ENCODE peak calls at places on chromosomes 4 and X, in eight cellular contexts. One of them, this sample, is unnamed.

GRCh38 chr4:36322921-36323354 is 41.5 kb downstream of the DTHD1 start:
- DNase-seq in upper lobe of left lung: no peak
- DNase-seq in upper lobe of right lung: no peak
- DNase-seq in sigmoid colon: no peak
- DNase-seq in MM.1S: no peak
- DNase-seq in gastrocnemius medialis: no peak
- DNase-seq in CD8-positive, alpha-beta T cell: peak
- DNase-seq in right atrium auricular region: no peak
- DNase-seq in this sample: no peak

GRCh38 chr4:183637461-183637860 is 21.5 kb downstream of the RWDD4 start:
- DNase-seq in upper lobe of right lung: no peak
- DNase-seq in gastrocnemius medialis: no peak
- DNase-seq in CD8-positive, alpha-beta T cell: no peak
- DNase-seq in MM.1S: no peak
- DNase-seq in sigmoid colon: no peak
- DNase-seq in upper lobe of left lung: no peak
- DNase-seq in right atrium auricular region: no peak
- DNase-seq in this sample: no peak

GRCh38 chr4:115110191-115111166 is 2.9 kb downstream of the NDST4 start:
- DNase-seq in sigmoid colon: no peak
- DNase-seq in right atrium auricular region: no peak
- DNase-seq in CD8-positive, alpha-beta T cell: no peak
- DNase-seq in upper lobe of right lung: no peak
- DNase-seq in gastrocnemius medialis: no peak
- DNase-seq in MM.1S: no peak
- DNase-seq in upper lobe of left lung: no peak
- DNase-seq in this sample: no peak

GRCh38 chr4:128517739-128518510 is 230.3 kb upstream of the PGRMC2 start:
- DNase-seq in MM.1S: peak
- DNase-seq in upper lobe of left lung: peak
- DNase-seq in CD8-positive, alpha-beta T cell: no peak
- DNase-seq in right atrium auricular region: peak
- DNase-seq in gastrocnemius medialis: no peak
- DNase-seq in sigmoid colon: peak
- DNase-seq in upper lobe of right lung: no peak
- DNase-seq in this sample: no peak

GRCh38 chrX:150152546-150152945 is 210.6 kb upstream of the MAMLD1 start:
- DNase-seq in sigmoid colon: no peak
- DNase-seq in CD8-positive, alpha-beta T cell: no peak
- DNase-seq in upper lobe of left lung: no peak
- DNase-seq in upper lobe of right lung: no peak
- DNase-seq in right atrium auricular region: no peak
- DNase-seq in MM.1S: no peak
- DNase-seq in gastrocnemius medialis: no peak
- DNase-seq in this sample: no peak

GRCh38 chr4:40594261-40595178 is 35.1 kb downstream of the RBM47 start:
- DNase-seq in MM.1S: no peak
- DNase-seq in sigmoid colon: no peak
- DNase-seq in gastrocnemius medialis: no peak
- DNase-seq in upper lobe of left lung: no peak
- DNase-seq in upper lobe of right lung: no peak
- DNase-seq in right atrium auricular region: no peak
- DNase-seq in CD8-positive, alpha-beta T cell: no peak
- DNase-seq in this sample: no peak

GRCh38 chrX:22121161-22121560 is 89.0 kb downstream of the PHEX start:
- DNase-seq in CD8-positive, alpha-beta T cell: no peak
- DNase-seq in gastrocnemius medialis: no peak
- DNase-seq in MM.1S: no peak
- DNase-seq in sigmoid colon: no peak
- DNase-seq in upper lobe of left lung: no peak
- DNase-seq in upper lobe of right lung: no peak
- DNase-seq in right atrium auricular region: no peak
- DNase-seq in this sample: no peak

GRCh38 chr4:80092088-80092487 is 19.1 kb upstream of the ANTXR2 start:
- DNase-seq in sigmoid colon: no peak
- DNase-seq in gastrocnemius medialis: no peak
- DNase-seq in CD8-positive, alpha-beta T cell: no peak
- DNase-seq in right atrium auricular region: no peak
- DNase-seq in upper lobe of right lung: no peak
- DNase-seq in MM.1S: no peak
- DNase-seq in upper lobe of left lung: no peak
- DNase-seq in this sample: no peak

GRCh38 chr4:83255584-83255983 is 29.0 kb downstream of the COQ2 start:
- DNase-seq in upper lobe of right lung: no peak
- DNase-seq in sigmoid colon: no peak
- DNase-seq in CD8-positive, alpha-beta T cell: no peak
- DNase-seq in gastrocnemius medialis: no peak
- DNase-seq in MM.1S: no peak
- DNase-seq in upper lobe of left lung: no peak
- DNase-seq in right atrium auricular region: no peak
- DNase-seq in this sample: no peak

GRCh38 chr4:13888112-13888511 is 260.6 kb upstream of the BOD1L1 start:
- DNase-seq in CD8-positive, alpha-beta T cell: no peak
- DNase-seq in MM.1S: no peak
- DNase-seq in gastrocnemius medialis: no peak
- DNase-seq in upper lobe of left lung: no peak
- DNase-seq in upper lobe of right lung: no peak
- DNase-seq in right atrium auricular region: no peak
- DNase-seq in sigmoid colon: no peak
- DNase-seq in this sample: no peak

GRCh38 chr4:100042235-100042634 is 92.2 kb upstream of the H2AZ1 start:
- DNase-seq in upper lobe of left lung: no peak
- DNase-seq in right atrium auricular region: no peak
- DNase-seq in MM.1S: no peak
- DNase-seq in sigmoid colon: no peak
- DNase-seq in upper lobe of right lung: no peak
- DNase-seq in gastrocnemius medialis: no peak
- DNase-seq in CD8-positive, alpha-beta T cell: no peak
- DNase-seq in this sample: no peak

GRCh38 chrX:149060921-149061320 is 444.2 kb downstream of the IDS start:
- DNase-seq in MM.1S: no peak
- DNase-seq in gastrocnemius medialis: no peak
- DNase-seq in upper lobe of left lung: no peak
- DNase-seq in sigmoid colon: no peak
- DNase-seq in CD8-positive, alpha-beta T cell: no peak
- DNase-seq in upper lobe of right lung: no peak
- DNase-seq in right atrium auricular region: no peak
- DNase-seq in this sample: no peak

GRCh38 chr4:127001898-127002297 is 630.9 kb upstream of the INTU start:
- DNase-seq in sigmoid colon: no peak
- DNase-seq in CD8-positive, alpha-beta T cell: no peak
- DNase-seq in MM.1S: no peak
- DNase-seq in right atrium auricular region: no peak
- DNase-seq in upper lobe of left lung: no peak
- DNase-seq in upper lobe of right lung: no peak
- DNase-seq in gastrocnemius medialis: no peak
- DNase-seq in this sample: no peak

GRCh38 chrX:154399527-154400368 is 1.6 kb downstream of the RPL10 start:
- DNase-seq in right atrium auricular region: no peak
- DNase-seq in CD8-positive, alpha-beta T cell: no peak
- DNase-seq in gastrocnemius medialis: no peak
- DNase-seq in upper lobe of left lung: no peak
- DNase-seq in sigmoid colon: no peak
- DNase-seq in MM.1S: no peak
- DNase-seq in upper lobe of right lung: no peak
- DNase-seq in this sample: no peak

GRCh38 chr4:1376841-1377605 is 29.2 kb downstream of the NKX1-1 start:
- DNase-seq in gastrocnemius medialis: no peak
- DNase-seq in upper lobe of right lung: peak
- DNase-seq in MM.1S: no peak
- DNase-seq in CD8-positive, alpha-beta T cell: no peak
- DNase-seq in sigmoid colon: peak
- DNase-seq in upper lobe of left lung: no peak
- DNase-seq in right atrium auricular region: no peak
- DNase-seq in this sample: peak

GRCh38 chrX:150476183-150476699 is 92.2 kb upstream of the MTM1 start:
- DNase-seq in upper lobe of left lung: no peak
- DNase-seq in gastrocnemius medialis: no peak
- DNase-seq in MM.1S: no peak
- DNase-seq in upper lobe of right lung: no peak
- DNase-seq in CD8-positive, alpha-beta T cell: no peak
- DNase-seq in right atrium auricular region: no peak
- DNase-seq in sigmoid colon: no peak
- DNase-seq in this sample: no peak

DNA sequence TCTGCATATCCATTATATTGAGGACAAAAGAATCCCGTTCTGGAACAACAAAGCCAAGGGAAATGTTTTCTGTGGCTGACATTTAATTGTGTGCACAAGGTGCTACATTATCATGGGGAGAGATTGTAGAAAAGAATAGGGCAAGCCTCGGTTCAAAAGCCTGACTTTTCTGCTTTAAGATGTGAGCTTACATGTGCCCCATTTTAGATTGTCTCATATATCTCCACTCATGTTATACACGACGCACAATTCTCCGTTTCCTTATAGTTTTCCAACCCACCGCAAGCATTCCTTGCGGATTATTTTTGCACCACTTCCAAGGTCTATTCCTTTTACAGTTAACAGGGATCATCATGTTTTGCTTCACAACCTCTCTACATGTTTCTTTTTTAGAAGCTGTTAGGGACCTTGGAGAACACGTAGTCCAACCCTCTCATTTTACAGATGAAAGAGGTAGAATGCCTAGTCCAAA is 99.6 kb upstream of the MAML3 start:
- DNase-seq in gastrocnemius medialis: no peak
- DNase-seq in MM.1S: no peak
- DNase-seq in upper lobe of right lung: no peak
- DNase-seq in right atrium auricular region: no peak
- DNase-seq in CD8-positive, alpha-beta T cell: no peak
- DNase-seq in upper lobe of left lung: no peak
- DNase-seq in sigmoid colon: no peak
- DNase-seq in this sample: no peak
- TF ChIP-seq CTCF in gastrocnemius medialis: no peak
- TF ChIP-seq CTCF in MM.1S: no peak
- TF ChIP-seq CTCF in upper lobe of right lung: no peak
- TF ChIP-seq CTCF in right atrium auricular region: no peak
- TF ChIP-seq CTCF in CD8-positive, alpha-beta T cell: no peak
- TF ChIP-seq CTCF in upper lobe of left lung: no peak
- TF ChIP-seq CTCF in sigmoid colon: no peak
- TF ChIP-seq CTCF in this sample: no peak

DNA sequence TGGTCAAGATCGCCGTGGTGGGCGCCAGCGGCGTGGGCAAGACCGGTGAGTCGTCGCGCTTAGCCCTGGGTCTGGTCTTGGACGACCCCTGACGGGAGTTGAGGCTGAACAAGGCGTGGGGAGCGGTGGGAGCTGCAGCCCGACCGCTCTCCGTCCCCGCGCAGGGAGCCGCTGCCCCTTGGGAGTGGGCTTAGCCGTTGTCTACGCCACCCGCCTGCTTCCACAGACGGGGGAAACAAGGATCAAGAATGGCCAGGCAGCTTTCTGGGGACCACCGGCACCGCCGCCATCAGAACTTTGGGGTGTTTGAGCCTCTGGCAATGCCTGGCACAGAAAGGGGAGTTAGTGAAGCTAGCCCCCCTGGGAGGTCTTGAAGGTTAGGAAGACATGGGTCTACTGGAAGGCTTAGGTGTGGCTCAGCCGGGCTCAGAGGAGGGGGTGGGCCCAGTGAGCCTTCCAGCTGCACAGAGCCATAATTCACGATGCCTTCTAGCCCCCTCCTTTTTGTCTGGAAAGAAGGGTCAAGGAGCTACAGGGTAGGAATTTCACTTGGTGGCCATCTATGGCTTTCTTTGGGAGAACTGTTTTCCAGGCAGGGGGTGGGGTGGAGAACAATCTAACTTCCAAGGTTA is 604 bp downstream of the RASL11B start:
- DNase-seq in gastrocnemius medialis: no peak
- DNase-seq in MM.1S: no peak
- DNase-seq in CD8-positive, alpha-beta T cell: no peak
- DNase-seq in upper lobe of right lung: no peak
- DNase-seq in right atrium auricular region: no peak
- DNase-seq in sigmoid colon: no peak
- DNase-seq in upper lobe of left lung: no peak
- DNase-seq in this sample: no peak
- H3K4me3 ChIP-seq in gastrocnemius medialis: peak
- H3K4me3 ChIP-seq in MM.1S: peak
- H3K4me3 ChIP-seq in CD8-positive, alpha-beta T cell: peak
- H3K4me3 ChIP-seq in upper lobe of right lung: peak
- H3K4me3 ChIP-seq in right atrium auricular region: peak
- H3K4me3 ChIP-seq in sigmoid colon: peak
- H3K4me3 ChIP-seq in upper lobe of left lung: peak
- H3K4me3 ChIP-seq in this sample: peak

DNA sequence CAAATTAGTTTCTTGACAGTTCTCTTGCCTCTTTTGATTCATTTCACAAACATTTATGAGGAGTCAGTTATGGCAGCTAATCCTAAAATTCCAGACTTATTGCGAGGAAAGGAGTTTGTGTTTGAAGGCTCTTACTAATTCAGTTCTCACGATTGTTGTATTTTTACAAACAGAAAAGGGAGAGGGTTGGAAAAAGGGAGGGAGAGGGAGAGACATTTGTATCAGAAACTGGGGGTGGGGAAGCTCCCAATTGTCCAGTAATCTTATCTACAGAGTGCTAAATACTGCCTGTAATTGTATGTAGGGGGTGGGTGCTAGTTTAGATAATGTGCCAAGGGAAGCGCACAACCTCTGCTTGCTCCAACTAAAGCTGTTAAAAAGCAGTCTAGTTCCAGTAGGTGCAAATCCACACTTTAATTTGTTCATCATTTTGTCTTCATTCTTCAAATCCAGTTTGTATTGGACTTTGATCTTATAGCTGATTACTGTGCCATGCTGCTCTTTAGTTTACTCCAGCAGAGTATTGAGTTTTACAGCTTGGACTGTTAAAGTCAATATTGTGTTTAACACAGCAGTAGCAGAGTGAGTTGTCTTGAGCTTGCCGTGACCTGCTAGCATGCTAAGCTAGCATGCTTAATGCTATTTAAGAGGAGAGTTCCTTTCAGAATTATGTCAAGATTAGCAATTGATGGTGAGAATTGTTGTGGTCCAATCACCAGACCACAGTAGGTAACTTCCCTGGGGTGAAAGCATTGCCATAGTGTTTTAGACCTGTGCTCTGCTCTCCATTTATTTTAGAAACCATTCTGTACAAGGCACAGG is 13.9 kb downstream of the FNIP2 start:
- DNase-seq in MM.1S: no peak
- DNase-seq in upper lobe of right lung: no peak
- DNase-seq in CD8-positive, alpha-beta T cell: no peak
- DNase-seq in gastrocnemius medialis: no peak
- DNase-seq in upper lobe of left lung: no peak
- DNase-seq in right atrium auricular region: no peak
- DNase-seq in sigmoid colon: no peak
- DNase-seq in this sample: no peak
- H3K27ac ChIP-seq in MM.1S: no peak
- H3K27ac ChIP-seq in upper lobe of right lung: no peak
- H3K27ac ChIP-seq in CD8-positive, alpha-beta T cell: no peak
- H3K27ac ChIP-seq in gastrocnemius medialis: peak
- H3K27ac ChIP-seq in upper lobe of left lung: no peak
- H3K27ac ChIP-seq in right atrium auricular region: peak
- H3K27ac ChIP-seq in sigmoid colon: peak
- H3K27ac ChIP-seq in this sample: no peak

DNA sequence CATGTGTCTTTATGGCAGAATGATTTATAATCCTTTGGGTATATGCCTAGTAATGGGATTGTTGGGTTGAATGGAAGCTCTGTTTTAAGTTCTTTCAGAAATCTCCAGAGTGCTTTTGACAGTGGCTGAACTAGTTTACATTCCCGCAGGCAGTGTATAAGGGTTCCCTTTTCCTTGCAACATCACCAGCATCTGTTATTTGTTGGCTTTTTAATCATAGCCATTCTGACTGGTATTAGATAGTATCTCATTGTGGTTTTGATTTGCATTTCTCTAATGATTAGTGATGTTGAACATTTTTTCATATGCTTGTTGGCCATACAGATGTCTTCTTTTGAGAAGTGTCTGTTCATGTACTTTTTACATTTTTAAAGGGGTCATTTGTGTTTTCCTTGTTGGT is 129.8 kb downstream of the TBCK start:
- DNase-seq in upper lobe of right lung: no peak
- DNase-seq in sigmoid colon: no peak
- DNase-seq in CD8-positive, alpha-beta T cell: no peak
- DNase-seq in upper lobe of left lung: no peak
- DNase-seq in MM.1S: no peak
- DNase-seq in right atrium auricular region: no peak
- DNase-seq in gastrocnemius medialis: no peak
- DNase-seq in this sample: no peak
- TF ChIP-seq CTCF in upper lobe of right lung: no peak
- TF ChIP-seq CTCF in sigmoid colon: no peak
- TF ChIP-seq CTCF in CD8-positive, alpha-beta T cell: no peak
- TF ChIP-seq CTCF in upper lobe of left lung: no peak
- TF ChIP-seq CTCF in MM.1S: no peak
- TF ChIP-seq CTCF in right atrium auricular region: no peak
- TF ChIP-seq CTCF in gastrocnemius medialis: no peak
- TF ChIP-seq CTCF in this sample: no peak

This sample was measured in dorsolateral prefrontal cortex.